ENCODE peak calls at places on chromosomes 3 and 15, in nine cellular contexts. One of them, this sample, is unnamed. For H3K36me3, the result is how much of the 10 kb centered on the place peaks cover.

GRCh38 chr15:38217181-38217580 is 35.5 kb upstream of the SPRED1 start:
- DNase-seq in right lobe of liver: no peak
- DNase-seq in tibial artery: no peak
- DNase-seq in body of pancreas: no peak
- DNase-seq in fibroblast of lung: peak
- DNase-seq in pancreas: no peak
- DNase-seq in upper lobe of right lung: no peak
- DNase-seq in aorta: no peak
- DNase-seq in SJSA1: no peak
- DNase-seq in this sample: no peak

GRCh38 chr15:36527512-36528162 is 51.8 kb upstream of the CDIN1 start:
- DNase-seq in right lobe of liver: no peak
- DNase-seq in tibial artery: no peak
- DNase-seq in body of pancreas: no peak
- DNase-seq in fibroblast of lung: peak
- DNase-seq in pancreas: no peak
- DNase-seq in upper lobe of right lung: no peak
- DNase-seq in aorta: no peak
- DNase-seq in SJSA1: no peak
- DNase-seq in this sample: no peak

GRCh38 chr15:27057904-27058645 is 87.1 kb downstream of the GABRG3 start:
- DNase-seq in right lobe of liver: no peak
- DNase-seq in tibial artery: no peak
- DNase-seq in body of pancreas: no peak
- DNase-seq in fibroblast of lung: peak
- DNase-seq in pancreas: no peak
- DNase-seq in upper lobe of right lung: no peak
- DNase-seq in aorta: no peak
- DNase-seq in SJSA1: no peak
- DNase-seq in this sample: no peak

GRCh38 chr3:113269661-113270060 is 58.3 kb downstream of the BOC start:
- DNase-seq in right lobe of liver: no peak
- DNase-seq in tibial artery: no peak
- DNase-seq in body of pancreas: no peak
- DNase-seq in fibroblast of lung: no peak
- DNase-seq in pancreas: no peak
- DNase-seq in upper lobe of right lung: no peak
- DNase-seq in aorta: no peak
- DNase-seq in SJSA1: no peak
- DNase-seq in this sample: no peak

GRCh38 chr3:177213806-177214528 is 16.7 kb upstream of the TBL1XR1 start:
- DNase-seq in right lobe of liver: no peak
- DNase-seq in tibial artery: no peak
- DNase-seq in body of pancreas: no peak
- DNase-seq in fibroblast of lung: peak
- DNase-seq in pancreas: no peak
- DNase-seq in upper lobe of right lung: no peak
- DNase-seq in aorta: no peak
- DNase-seq in SJSA1: no peak
- DNase-seq in this sample: no peak

GRCh38 chr3:173584834-173585831 is 187.6 kb downstream of the NLGN1 start:
- DNase-seq in right lobe of liver: no peak
- DNase-seq in tibial artery: peak
- DNase-seq in body of pancreas: peak
- DNase-seq in fibroblast of lung: peak
- DNase-seq in pancreas: peak
- DNase-seq in upper lobe of right lung: peak
- DNase-seq in aorta: peak
- DNase-seq in SJSA1: peak
- DNase-seq in this sample: peak

GRCh38 chr15:40103124-40103858 is 5.4 kb downstream of the BMF start:
- DNase-seq in right lobe of liver: peak
- DNase-seq in tibial artery: peak
- DNase-seq in body of pancreas: peak
- DNase-seq in fibroblast of lung: peak
- DNase-seq in pancreas: peak
- DNase-seq in upper lobe of right lung: peak
- DNase-seq in aorta: peak
- DNase-seq in SJSA1: peak
- DNase-seq in this sample: no peak

GRCh38 chr15:69852482-69853275 is 245.0 kb downstream of the TLE3 start:
- DNase-seq in right lobe of liver: no peak
- DNase-seq in tibial artery: no peak
- DNase-seq in body of pancreas: no peak
- DNase-seq in fibroblast of lung: peak
- DNase-seq in pancreas: no peak
- DNase-seq in upper lobe of right lung: no peak
- DNase-seq in aorta: no peak
- DNase-seq in SJSA1: peak
- DNase-seq in this sample: no peak

GRCh38 chr3:126370606-126371005 is 13.4 kb upstream of the KLF15 start:
- DNase-seq in right lobe of liver: no peak
- DNase-seq in tibial artery: no peak
- DNase-seq in body of pancreas: no peak
- DNase-seq in fibroblast of lung: no peak
- DNase-seq in pancreas: no peak
- DNase-seq in upper lobe of right lung: peak
- DNase-seq in aorta: peak
- DNase-seq in SJSA1: no peak
- DNase-seq in this sample: no peak

GRCh38 chr3:40717471-40717870 is 192.7 kb downstream of the ZNF621 start:
- DNase-seq in right lobe of liver: no peak
- DNase-seq in tibial artery: no peak
- DNase-seq in body of pancreas: no peak
- DNase-seq in fibroblast of lung: no peak
- DNase-seq in pancreas: no peak
- DNase-seq in upper lobe of right lung: no peak
- DNase-seq in aorta: no peak
- DNase-seq in SJSA1: no peak
- DNase-seq in this sample: no peak

GRCh38 chr15:80581976-80582375 is 113.1 kb upstream of the ABHD17C start:
- DNase-seq in right lobe of liver: no peak
- DNase-seq in tibial artery: no peak
- DNase-seq in body of pancreas: no peak
- DNase-seq in fibroblast of lung: no peak
- DNase-seq in pancreas: no peak
- DNase-seq in upper lobe of right lung: no peak
- DNase-seq in aorta: no peak
- DNase-seq in SJSA1: no peak
- DNase-seq in this sample: no peak

GRCh38 chr3:9808345-9809037 is 1.6 kb upstream of the TTLL3 start:
- DNase-seq in right lobe of liver: no peak
- DNase-seq in tibial artery: no peak
- DNase-seq in body of pancreas: no peak
- DNase-seq in fibroblast of lung: peak
- DNase-seq in pancreas: no peak
- DNase-seq in upper lobe of right lung: no peak
- DNase-seq in aorta: no peak
- DNase-seq in SJSA1: peak
- DNase-seq in this sample: no peak

GRCh38 chr15:67660874-67661606 is 118.5 kb downstream of the MAP2K5 start:
- DNase-seq in right lobe of liver: no peak
- DNase-seq in tibial artery: no peak
- DNase-seq in body of pancreas: no peak
- DNase-seq in fibroblast of lung: no peak
- DNase-seq in pancreas: no peak
- DNase-seq in upper lobe of right lung: no peak
- DNase-seq in aorta: no peak
- DNase-seq in SJSA1: no peak
- DNase-seq in this sample: no peak

GRCh38 chr15:80942746-80943565 is 46.7 kb downstream of the MESD start:
- DNase-seq in right lobe of liver: no peak
- DNase-seq in tibial artery: peak
- DNase-seq in body of pancreas: no peak
- DNase-seq in fibroblast of lung: peak
- DNase-seq in pancreas: no peak
- DNase-seq in upper lobe of right lung: no peak
- DNase-seq in aorta: peak
- DNase-seq in SJSA1: no peak
- DNase-seq in this sample: no peak

GRCh38 chr15:67914537-67915373 is 74.9 kb upstream of the RNU6-1 start:
- DNase-seq in right lobe of liver: peak
- DNase-seq in tibial artery: peak
- DNase-seq in body of pancreas: peak
- DNase-seq in fibroblast of lung: peak
- DNase-seq in pancreas: peak
- DNase-seq in upper lobe of right lung: peak
- DNase-seq in aorta: peak
- DNase-seq in SJSA1: peak
- DNase-seq in this sample: no peak

GRCh38 chr3:52124766-52125165 is 29.5 kb downstream of the POC1A start:
- DNase-seq in right lobe of liver: no peak
- DNase-seq in tibial artery: no peak
- DNase-seq in body of pancreas: no peak
- DNase-seq in fibroblast of lung: no peak
- DNase-seq in pancreas: no peak
- DNase-seq in upper lobe of right lung: no peak
- DNase-seq in aorta: peak
- DNase-seq in SJSA1: no peak
- DNase-seq in this sample: no peak

GRCh38 chr15:22788004-22788403 is 1.6 kb downstream of the NIPA1 start:
- DNase-seq in right lobe of liver: no peak
- DNase-seq in tibial artery: no peak
- DNase-seq in body of pancreas: no peak
- DNase-seq in fibroblast of lung: no peak
- DNase-seq in pancreas: no peak
- DNase-seq in upper lobe of right lung: peak
- DNase-seq in aorta: no peak
- DNase-seq in SJSA1: no peak
- DNase-seq in this sample: no peak

GRCh38 chr15:68418611-68419161 is 13.3 kb downstream of the ITGA11 start:
- DNase-seq in right lobe of liver: no peak
- DNase-seq in tibial artery: no peak
- DNase-seq in body of pancreas: no peak
- DNase-seq in fibroblast of lung: peak
- DNase-seq in pancreas: no peak
- DNase-seq in upper lobe of right lung: no peak
- DNase-seq in aorta: no peak
- DNase-seq in SJSA1: peak
- DNase-seq in this sample: no peak

GRCh38 chr3:12439161-12439560 is 45.1 kb upstream of the TSEN2 start:
- DNase-seq in right lobe of liver: no peak
- DNase-seq in tibial artery: no peak
- DNase-seq in body of pancreas: no peak
- DNase-seq in fibroblast of lung: no peak
- DNase-seq in pancreas: no peak
- DNase-seq in upper lobe of right lung: no peak
- DNase-seq in aorta: no peak
- DNase-seq in SJSA1: no peak
- DNase-seq in this sample: no peak

GRCh38 chr15:27935328-27935727 is 163.8 kb downstream of the OCA2 start:
- DNase-seq in right lobe of liver: no peak
- DNase-seq in tibial artery: no peak
- DNase-seq in body of pancreas: no peak
- DNase-seq in fibroblast of lung: no peak
- DNase-seq in pancreas: no peak
- DNase-seq in upper lobe of right lung: no peak
- DNase-seq in aorta: no peak
- DNase-seq in SJSA1: no peak
- DNase-seq in this sample: no peak

DNA sequence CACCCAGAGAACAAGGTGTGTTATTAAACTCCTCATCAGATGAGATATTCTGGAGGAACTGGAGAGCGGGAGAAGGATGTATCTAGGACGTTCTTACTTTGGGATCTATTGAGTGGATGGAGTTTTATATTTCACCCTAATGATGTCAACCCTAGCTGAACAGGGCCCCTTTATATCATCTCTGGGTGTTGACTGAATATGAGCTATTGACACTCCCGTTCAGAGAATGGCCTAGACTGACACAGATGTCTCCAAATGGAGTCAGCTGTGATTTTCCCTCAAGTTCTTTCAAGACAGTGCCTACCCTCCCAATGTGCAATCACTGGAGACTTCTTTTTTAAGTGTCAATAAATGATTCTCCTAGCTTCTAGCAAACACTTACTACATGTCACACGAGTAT is 63.8 kb downstream of the FRMD4B start:
- DNase-seq in right lobe of liver: no peak
- DNase-seq in tibial artery: no peak
- DNase-seq in body of pancreas: no peak
- DNase-seq in fibroblast of lung: no peak
- DNase-seq in pancreas: no peak
- DNase-seq in upper lobe of right lung: no peak
- DNase-seq in aorta: no peak
- DNase-seq in SJSA1: no peak
- DNase-seq in this sample: no peak
- H3K27ac ChIP-seq in right lobe of liver: no peak
- H3K27ac ChIP-seq in tibial artery: no peak
- H3K27ac ChIP-seq in body of pancreas: no peak
- H3K27ac ChIP-seq in fibroblast of lung: no peak
- H3K27ac ChIP-seq in pancreas: no peak
- H3K27ac ChIP-seq in upper lobe of right lung: no peak
- H3K27ac ChIP-seq in aorta: no peak
- H3K27ac ChIP-seq in SJSA1: no peak
- H3K27ac ChIP-seq in this sample: no peak

DNA sequence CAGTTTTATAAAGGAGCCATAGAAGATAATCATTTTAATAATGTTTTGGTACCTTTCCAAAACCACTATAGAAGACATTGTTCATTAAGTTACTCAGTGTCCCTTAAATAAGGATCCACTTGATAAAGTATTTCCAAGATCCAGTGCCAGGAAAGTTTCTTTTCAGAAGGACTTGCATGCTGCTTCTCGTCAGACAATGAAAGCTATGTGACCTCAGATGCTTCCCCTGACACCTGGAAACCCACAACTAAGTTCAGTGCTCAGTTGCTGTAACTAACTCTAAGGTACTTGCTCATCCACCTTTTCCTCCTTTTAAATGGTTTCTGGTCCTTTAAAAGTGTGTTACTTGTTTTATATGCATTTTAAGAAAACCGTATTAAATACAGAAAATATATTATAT is 7.3 kb downstream of the SSR3 start:
- DNase-seq in right lobe of liver: no peak
- DNase-seq in tibial artery: no peak
- DNase-seq in body of pancreas: no peak
- DNase-seq in fibroblast of lung: peak
- DNase-seq in pancreas: no peak
- DNase-seq in upper lobe of right lung: no peak
- DNase-seq in aorta: no peak
- DNase-seq in SJSA1: no peak
- DNase-seq in this sample: no peak
- H3K36me3 ChIP-seq in right lobe of liver: under half
- H3K36me3 ChIP-seq in tibial artery: under half
- H3K36me3 ChIP-seq in body of pancreas: under half
- H3K36me3 ChIP-seq in fibroblast of lung: under half
- H3K36me3 ChIP-seq in pancreas: under half
- H3K36me3 ChIP-seq in upper lobe of right lung: half or more
- H3K36me3 ChIP-seq in aorta: under half
- H3K36me3 ChIP-seq in SJSA1: half or more
- H3K36me3 ChIP-seq in this sample: under half

GRCh38 chr3:16300282-16300681 is 35.3 kb downstream of the OXNAD1 start:
- DNase-seq in right lobe of liver: no peak
- DNase-seq in tibial artery: no peak
- DNase-seq in body of pancreas: no peak
- DNase-seq in fibroblast of lung: peak
- DNase-seq in pancreas: no peak
- DNase-seq in upper lobe of right lung: no peak
- DNase-seq in aorta: no peak
- DNase-seq in SJSA1: no peak
- DNase-seq in this sample: no peak
- H3K27ac ChIP-seq in right lobe of liver: peak
- H3K27ac ChIP-seq in tibial artery: no peak
- H3K27ac ChIP-seq in body of pancreas: no peak
- H3K27ac ChIP-seq in fibroblast of lung: no peak
- H3K27ac ChIP-seq in pancreas: no peak
- H3K27ac ChIP-seq in upper lobe of right lung: peak
- H3K27ac ChIP-seq in aorta: no peak
- H3K27ac ChIP-seq in SJSA1: no peak
- H3K27ac ChIP-seq in this sample: no peak

GRCh38 chr3:156704370-156705036 is 30.1 kb downstream of the TIPARP start:
- DNase-seq in right lobe of liver: no peak
- DNase-seq in tibial artery: no peak
- DNase-seq in body of pancreas: no peak
- DNase-seq in fibroblast of lung: no peak
- DNase-seq in pancreas: no peak
- DNase-seq in upper lobe of right lung: no peak
- DNase-seq in aorta: no peak
- DNase-seq in SJSA1: no peak
- DNase-seq in this sample: no peak
- H3K36me3 ChIP-seq in right lobe of liver: under half
- H3K36me3 ChIP-seq in tibial artery: half or more
- H3K36me3 ChIP-seq in body of pancreas: under half
- H3K36me3 ChIP-seq in fibroblast of lung: under half
- H3K36me3 ChIP-seq in pancreas: under half
- H3K36me3 ChIP-seq in upper lobe of right lung: half or more
- H3K36me3 ChIP-seq in aorta: under half
- H3K36me3 ChIP-seq in SJSA1: half or more
- H3K36me3 ChIP-seq in this sample: under half

This sample was measured in iPS DF 6.9.